ENCODE peak calls at places on chromosomes 2 and 18, in eight cellular contexts. U is CD8-positive, alpha-beta memory T cell; D is dorsolateral prefrontal cortex; V is IMR-90; K is heart left ventricle; T is body of pancreas; O is lung; R is PC-3. M is an unnamed sample.

GRCh38 chr2:39217192-39217550 is 26.6 kb downstream of the CDKL4 start:
- DNase-seq in T (no peak), K (no peak), R (no peak), V (no peak), D (no peak), O (no peak), U (no peak), M (no peak)

GRCh38 chr2:20438334-20439192 is 8.3 kb upstream of the RHOB start:
- DNase-seq in O (no peak), T (no peak), V (peak), R (peak), U (no peak), K (no peak), D (peak), M (no peak)

GRCh38 chr18:28175930-28176673 is 828 bp downstream of the CDH2 start:
- DNase-seq in U (no peak), V (peak), D (no peak), T (no peak), O (no peak), R (peak), K (no peak), M (peak)

GRCh38 chr2:240628507-240629418 is 3.5 kb downstream of the GPR35 start:
- DNase-seq in T (no peak), K (peak), O (no peak), D (no peak), R (no peak), V (no peak), U (peak), M (no peak)

GRCh38 chr2:193561054-193561453 is 1366.3 kb upstream of the TMEFF2 start:
- DNase-seq in O (no peak), R (no peak), V (peak), K (no peak), T (no peak), D (no peak), U (no peak), M (no peak)

GRCh38 chr18:72830109-72830508 is 37.7 kb downstream of the NETO1 start:
- DNase-seq in V (no peak), U (no peak), T (peak), D (peak), R (peak), O (no peak), K (peak), M (peak)

GRCh38 chr18:26458526-26459232 is 89.7 kb downstream of the KCTD1 start:
- DNase-seq in U (no peak), O (no peak), K (no peak), T (no peak), D (peak), R (peak), V (peak), M (no peak)

GRCh38 chr2:109531221-109531620 is 82.5 kb downstream of the SEPTIN10 start:
- DNase-seq in V (no peak), D (no peak), U (no peak), K (no peak), T (no peak), O (no peak), R (no peak), M (no peak)

GRCh38 chr2:192438239-192438638 is 243.5 kb upstream of the TMEFF2 start:
- DNase-seq in T (no peak), V (no peak), K (no peak), U (no peak), R (no peak), D (no peak), O (no peak), M (no peak)

GRCh38 chr2:10042301-10043161 is 819 bp upstream of the KLF11 start:
- DNase-seq in V (peak), K (peak), D (peak), U (peak), O (peak), T (peak), R (no peak), M (no peak)

GRCh38 chr2:153875801-153876466 is 4.2 kb downstream of the GALNT13 start:
- DNase-seq in D (no peak), T (no peak), U (no peak), K (no peak), O (no peak), V (no peak), R (no peak), M (no peak)

GRCh38 chr2:102796337-102796736 is 34.5 kb downstream of the TMEM182 start:
- DNase-seq in O (no peak), K (no peak), U (no peak), T (peak), V (no peak), D (no peak), R (no peak), M (no peak)

GRCh38 chr18:79708412-79708811 is 28.8 kb downstream of the CTDP1 start:
- DNase-seq in O (no peak), R (no peak), T (no peak), V (no peak), D (no peak), U (peak), K (no peak), M (no peak)

GRCh38 chr18:59952283-59953007 is 52.6 kb downstream of the PMAIP1 start:
- DNase-seq in T (no peak), V (no peak), O (no peak), U (no peak), D (no peak), K (no peak), R (no peak), M (no peak)

GRCh38 chr18:28961669-28962228 is 784.8 kb upstream of the CDH2 start:
- DNase-seq in O (no peak), U (no peak), K (no peak), D (no peak), T (no peak), R (peak), V (peak), M (peak)

GRCh38 chr2:10529611-10530010 is 81.5 kb upstream of the ODC1 start:
- DNase-seq in U (no peak), D (no peak), R (no peak), K (no peak), V (no peak), T (no peak), O (no peak), M (no peak)

GRCh38 chr2:12113364-12113763 is 366.9 kb downstream of the LPIN1 start:
- DNase-seq in K (no peak), R (no peak), T (no peak), U (no peak), V (no peak), O (no peak), D (no peak), M (no peak)

GRCh38 chr2:26850565-26850964 is 2.6 kb downstream of the DPYSL5 start:
- DNase-seq in K (no peak), U (no peak), R (no peak), D (no peak), V (no peak), T (no peak), O (no peak), M (no peak)

GRCh38 chr2:27823564-27823963 is 52.0 kb downstream of the MRPL33 start:
- DNase-seq in K (no peak), D (no peak), O (no peak), U (no peak), R (no peak), V (no peak), T (no peak), M (no peak)

GRCh38 chr2:69660084-69660483 is 16.5 kb upstream of the AAK1 start:
- DNase-seq in U (no peak), T (no peak), V (no peak), O (no peak), D (no peak), R (no peak), K (no peak), M (no peak)

GRCh38 chr2:188443207-188443606 is 151.5 kb downstream of the GULP1 start:
- DNase-seq in V (no peak), O (no peak), U (no peak), K (no peak), T (no peak), D (no peak), R (no peak), M (no peak)

GRCh38 chr2:85536479-85536878 is 2.5 kb upstream of the MAT2A start:
- DNase-seq in O (no peak), U (no peak), T (no peak), V (peak), D (peak), R (peak), K (no peak), M (no peak)

GRCh38 chr2:121965666-121966065 is 210.2 kb downstream of the TSN start:
- DNase-seq in R (no peak), K (no peak), D (no peak), O (no peak), V (no peak), T (no peak), U (no peak), M (no peak)

GRCh38 chr18:77658309-77658681 is 408.6 kb downstream of the GALR1 start:
- DNase-seq in O (no peak), R (no peak), K (no peak), U (no peak), T (no peak), D (no peak), V (no peak), M (no peak)

GRCh38 chr2:241224068-241224850 is 35.8 kb downstream of the ANO7 start:
- DNase-seq in K (peak), U (peak), O (no peak), V (peak), R (peak), D (peak), T (peak), M (no peak)

GRCh38 chr2:101295895-101296294 is 12.6 kb downstream of the RNF149 start:
- DNase-seq in D (no peak), O (no peak), R (no peak), U (no peak), V (peak), K (no peak), T (no peak), M (no peak)

GRCh38 chr18:75678662-75679061 is 251.2 kb upstream of the SMIM21 start:
- DNase-seq in V (no peak), T (no peak), R (no peak), K (no peak), U (no peak), D (no peak), O (no peak), M (no peak)

GRCh38 chr2:220072669-220073235 is 445.3 kb downstream of the SLC4A3 start:
- DNase-seq in T (no peak), U (no peak), V (no peak), R (no peak), D (no peak), K (no peak), O (no peak), M (no peak)

GRCh38 chr2:221397179-221397578 is 174.9 kb downstream of the EPHA4 start:
- DNase-seq in K (no peak), R (peak), O (no peak), T (no peak), U (no peak), V (peak), D (no peak), M (no peak)

GRCh38 chr2:110807520-110807919 is 75.1 kb downstream of the ACOXL start:
- DNase-seq in K (no peak), V (peak), O (no peak), T (no peak), D (no peak), R (no peak), U (no peak), M (no peak)

GRCh38 chr2:196170202-196170680 is 1.1 kb downstream of the STK17B start:
- DNase-seq in K (no peak), V (peak), O (peak), R (peak), T (peak), U (peak), D (no peak), M (peak)

GRCh38 chr2:12931211-12931844 is 214.6 kb downstream of the TRIB2 start:
- DNase-seq in K (no peak), O (no peak), D (no peak), U (no peak), T (no peak), R (peak), V (peak), M (peak)

GRCh38 chr2:227717687-227718567 is at the start of gene SLC19A3:
- DNase-seq in O (peak), K (peak), D (peak), U (no peak), V (peak), T (peak), R (no peak), M (no peak)

GRCh38 chr2:182020319-182021055 is 34.8 kb downstream of the PPP1R1C start:
- DNase-seq in V (peak), R (peak), O (no peak), D (no peak), K (no peak), T (no peak), U (no peak), M (no peak)

GRCh38 chr18:42052137-42052708 is 97.2 kb downstream of the PIK3C3 start:
- DNase-seq in T (no peak), U (no peak), O (no peak), R (peak), V (peak), K (no peak), D (no peak), M (no peak)

GRCh38 chr18:42640160-42640559 is 475.3 kb downstream of the RIT2 start:
- DNase-seq in T (no peak), R (no peak), O (no peak), V (no peak), K (no peak), D (no peak), U (no peak), M (no peak)

GRCh38 chr2:172102858-172103359 is at the start of gene DLX2:
- DNase-seq in V (peak), O (peak), T (peak), D (peak), K (peak), U (peak), R (peak), M (peak)

GRCh38 chr18:55337153-55337552 is 250.8 kb downstream of the TCF4 start:
- DNase-seq in O (no peak), R (no peak), T (no peak), D (no peak), V (no peak), U (no peak), K (no peak), M (no peak)

GRCh38 chr18:55338955-55339662 is 248.9 kb downstream of the TCF4 start:
- DNase-seq in V (peak), K (no peak), U (no peak), R (no peak), D (no peak), T (no peak), O (no peak), M (no peak)

GRCh38 chr18:55337908-55338521 is 250.0 kb downstream of the TCF4 start:
- DNase-seq in U (no peak), D (peak), O (peak), V (no peak), K (peak), R (no peak), T (no peak), M (no peak)

GRCh38 chr18:55331301-55331700 is 256.7 kb downstream of the TCF4 start:
- DNase-seq in D (no peak), V (no peak), T (no peak), K (no peak), R (no peak), U (no peak), O (no peak), M (no peak)

GRCh38 chr18:55334875-55335274 is 253.1 kb downstream of the TCF4 start:
- DNase-seq in U (no peak), R (no peak), O (no peak), D (peak), T (no peak), V (no peak), K (peak), M (no peak)
- H3K27ac ChIP-seq in U (no peak), R (no peak), O (no peak), D (peak), T (no peak), V (no peak), K (peak), M (no peak)

DNA sequence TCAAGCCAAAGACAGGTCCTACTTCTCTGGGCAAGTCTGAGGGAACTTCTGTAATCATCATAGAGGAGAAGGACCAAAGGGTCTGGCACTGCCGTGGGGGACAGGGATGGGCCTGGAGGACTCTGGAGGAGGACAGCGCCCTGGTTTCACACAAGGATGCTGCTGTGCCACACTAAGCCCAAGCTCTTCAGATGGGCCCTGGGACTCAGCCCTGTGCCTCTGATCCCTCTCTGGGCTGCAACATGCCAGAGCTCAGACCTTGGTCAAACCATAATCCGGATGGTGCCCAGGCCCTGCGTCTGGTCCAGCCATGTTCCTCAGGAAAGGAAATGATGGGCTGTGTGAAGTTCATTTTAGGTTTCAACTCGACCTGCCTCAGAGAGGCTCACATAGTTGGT is 222.0 kb upstream of the COPS8 start:
- DNase-seq in T (no peak), U (no peak), R (no peak), D (no peak), K (no peak), O (no peak), V (no peak), M (no peak)
- H3K4me3 ChIP-seq in T (no peak), U (no peak), R (no peak), D (no peak), K (no peak), O (no peak), V (no peak), M (no peak)

GRCh38 chr18:74511823-74512222 is 15.7 kb downstream of the CNDP2 start:
- DNase-seq in K (no peak), T (no peak), D (no peak), V (no peak), O (no peak), U (no peak), R (no peak), M (no peak)

GRCh38 chr18:74512321-74513053 is 16.3 kb downstream of the CNDP2 start:
- DNase-seq in R (no peak), T (no peak), U (no peak), D (peak), V (no peak), K (no peak), O (no peak), M (no peak)

GRCh38 chr18:74508821-74509225 is 12.7 kb downstream of the CNDP2 start:
- DNase-seq in O (no peak), U (no peak), V (no peak), R (no peak), D (no peak), T (no peak), K (no peak), M (no peak)

GRCh38 chr18:74509856-74510769 is 13.9 kb downstream of the CNDP2 start:
- DNase-seq in K (no peak), O (no peak), T (no peak), D (no peak), U (no peak), V (no peak), R (no peak), M (no peak)

GRCh38 chr18:74510770-74511095 is 14.6 kb downstream of the CNDP2 start:
- DNase-seq in T (no peak), U (no peak), V (no peak), O (no peak), R (no peak), D (no peak), K (no peak), M (no peak)
- H3K27ac ChIP-seq in T (no peak), U (no peak), V (no peak), O (no peak), R (no peak), D (peak), K (no peak), M (no peak)

DNA sequence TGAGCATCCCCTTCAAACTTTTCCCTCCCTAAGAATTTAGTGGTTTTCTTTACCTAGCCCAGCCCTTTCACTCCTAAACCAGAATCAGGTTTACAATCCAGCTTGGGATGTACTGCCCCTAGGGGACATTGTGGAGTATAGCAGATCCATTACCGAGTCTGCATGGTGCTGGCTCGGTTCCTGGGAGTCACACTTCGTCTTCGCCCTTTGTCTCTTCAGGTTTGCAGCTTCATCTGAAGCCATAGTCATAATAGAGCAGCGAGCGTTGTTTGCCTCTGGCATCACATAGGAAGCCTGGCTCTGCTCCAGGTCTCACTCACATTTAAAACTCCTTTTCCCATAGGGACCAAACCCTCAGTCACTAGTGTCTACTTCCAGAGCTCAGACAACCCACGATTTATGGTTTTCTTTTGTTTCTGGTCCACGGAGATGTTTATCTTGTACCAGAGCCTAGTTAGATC is 16.8 kb upstream of the LYPD6 start:
- DNase-seq in T (peak), D (no peak), R (peak), V (peak), K (no peak), U (no peak), O (no peak), M (no peak)
- H3K4me3 ChIP-seq in T (no peak), D (no peak), R (no peak), V (no peak), K (no peak), U (no peak), O (no peak), M (no peak)

DNA sequence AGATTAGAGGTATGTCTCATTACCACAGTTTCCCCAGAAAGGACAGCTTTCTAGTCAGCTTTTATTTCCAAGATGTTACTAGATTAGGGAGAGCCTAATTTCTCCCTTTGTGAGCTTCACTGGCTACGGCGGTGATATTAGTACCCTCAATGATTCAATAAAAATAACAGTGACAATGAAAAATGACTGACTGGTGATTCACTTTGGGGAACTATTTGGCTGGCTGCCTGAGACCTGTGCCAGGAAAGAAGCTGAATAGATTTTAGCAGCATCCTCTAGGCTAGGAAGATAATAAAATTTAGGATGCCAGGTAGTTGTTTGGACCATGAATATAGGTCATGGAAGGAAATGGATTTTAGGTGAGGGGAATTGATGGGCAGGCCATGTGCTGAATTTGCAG is 178.7 kb downstream of the FMNL2 start:
- DNase-seq in V (peak), T (no peak), U (no peak), D (no peak), R (peak), K (no peak), O (no peak), M (no peak)
- H3K27ac ChIP-seq in V (no peak), T (no peak), U (no peak), D (no peak), R (peak), K (no peak), O (peak), M (no peak)

DNA sequence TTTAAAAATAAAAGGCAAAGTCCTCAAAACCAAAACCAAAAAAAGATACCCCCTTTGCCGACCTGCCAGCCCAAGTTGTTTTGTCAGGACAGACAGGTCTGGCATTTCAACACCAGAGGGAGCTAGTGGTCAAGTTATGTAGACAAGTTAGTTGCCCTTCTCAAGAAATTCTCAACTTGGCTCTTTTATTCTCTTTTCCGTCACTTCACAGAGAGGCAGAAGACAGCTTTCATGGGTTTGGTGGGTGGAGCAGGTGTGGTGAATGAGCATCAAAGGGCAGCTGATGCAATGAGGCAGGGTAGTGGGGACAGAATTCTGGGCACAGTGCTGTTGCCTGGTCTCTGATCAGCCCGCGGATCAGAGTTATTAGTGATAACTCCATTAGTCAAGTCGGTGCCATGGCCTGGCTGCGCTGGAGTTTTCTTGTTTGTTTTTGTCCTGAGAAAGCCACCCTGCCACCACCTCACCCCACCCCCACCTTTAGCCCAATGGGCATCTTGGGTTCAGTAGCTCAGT is 303.7 kb upstream of the EPAS1 start:
- DNase-seq in U (peak), O (peak), V (peak), T (peak), K (no peak), D (peak), R (peak), M (peak)
- H3K4me3 ChIP-seq in U (no peak), O (no peak), V (no peak), T (no peak), K (no peak), D (no peak), R (no peak), M (no peak)

M was measured in DND-41.